ENCODE peak calls at places on chromosomes 2 and 18, in seven cellular contexts. M is upper lobe of right lung, L is heart left ventricle, B is uterus, T is spleen, J is AG04450, Y is tibial nerve. R is an unnamed sample.

GRCh38 chr2:171214093-171214492 is 53.4 kb upstream of the TLK1 start:
- DNase-seq in M (no peak), B (no peak), L (no peak), J (no peak), Y (no peak), T (no peak), R (no peak)

GRCh38 chr2:74863802-74864248 is 29.9 kb downstream of the HK2 start:
- DNase-seq in J (no peak), L (no peak), T (no peak), M (peak; percentile 36), Y (no peak), B (no peak), R (no peak)

GRCh38 chr18:7596133-7596532 is 29.0 kb downstream of the PTPRM start:
- DNase-seq in J (no peak), T (no peak), B (no peak), L (no peak), M (no peak), Y (no peak), R (no peak)

GRCh38 chr18:39599251-39599650 is 2033.7 kb upstream of the CELF4 start:
- DNase-seq in B (no peak), L (no peak), T (no peak), Y (no peak), M (no peak), J (no peak), R (no peak)

GRCh38 chr2:69992310-69993047 is 31.0 kb upstream of the ASPRV1 start:
- DNase-seq in T (peak; percentile 9), L (no peak), Y (no peak), M (no peak), J (no peak), B (no peak), R (no peak)

GRCh38 chr2:128528133-128528532 is 209.5 kb upstream of the HS6ST1 start:
- DNase-seq in L (no peak), Y (no peak), B (no peak), M (no peak), T (no peak), J (no peak), R (no peak)

GRCh38 chr2:97812916-97813315 is 99.5 kb downstream of the ZAP70 start:
- DNase-seq in T (no peak), L (no peak), J (no peak), B (no peak), Y (no peak), M (no peak), R (no peak)

GRCh38 chr18:42514522-42514921 is 559.5 kb downstream of the PIK3C3 start:
- DNase-seq in J (no peak), M (no peak), L (no peak), B (no peak), T (no peak), Y (no peak), R (no peak)

GRCh38 chr2:42813773-42814172 is 21.4 kb upstream of the HAAO start:
- DNase-seq in M (no peak), L (no peak), Y (no peak), J (no peak), B (no peak), T (no peak), R (no peak)

GRCh38 chr2:157793053-157793612 is 83.0 kb downstream of the ACVR1 start:
- DNase-seq in L (no peak), B (no peak), J (no peak), M (no peak), Y (no peak), T (no peak), R (no peak)

GRCh38 chr2:17309741-17310339 is 208.4 kb downstream of the RAD51AP2 start:
- DNase-seq in T (no peak), M (no peak), J (no peak), B (no peak), L (no peak), Y (peak; percentile 18), R (no peak)

GRCh38 chr2:165933211-165933610 is 20.4 kb downstream of the TTC21B start:
- DNase-seq in B (no peak), Y (no peak), M (no peak), T (no peak), L (no peak), J (no peak), R (no peak)

GRCh38 chr2:34229998-34230397 is 630.9 kb upstream of the FAM98A start:
- DNase-seq in B (no peak), M (no peak), Y (no peak), J (no peak), L (no peak), T (no peak), R (no peak)

GRCh38 chr2:203786912-203787311 is 80.5 kb downstream of the CD28 start:
- DNase-seq in L (peak; percentile 36), T (no peak), J (no peak), B (peak; percentile 27), Y (peak; percentile 30), M (no peak), R (no peak)

GRCh38 chr2:237156131-237156856 is 70.6 kb downstream of the COPS8 start:
- DNase-seq in Y (peak; percentile 50), M (no peak), T (peak; percentile 60), J (peak; percentile 60), B (peak; percentile 85), L (peak; percentile 54), R (peak; percentile 74)

GRCh38 chr18:13051950-13052349 is 60.8 kb downstream of the CEP192 start:
- DNase-seq in Y (no peak), T (peak; percentile 83), B (no peak), L (no peak), M (no peak), J (no peak), R (no peak)

GRCh38 chr2:25115902-25116301 is 52.5 kb downstream of the POMC start:
- DNase-seq in B (no peak), J (peak; percentile 23), M (no peak), L (no peak), Y (no peak), T (no peak), R (no peak)

GRCh38 chr2:118846667-118847446 is 591 bp downstream of the EN1 start:
- DNase-seq in J (no peak), B (no peak), L (no peak), T (no peak), Y (no peak), M (no peak), R (no peak)
- H3K27me3 ChIP-seq in J (peaks cover 90% of the 10 kb centered on the region), B (peaks cover 89% of the 10 kb centered on the region), L (peaks cover 91% of the 10 kb centered on the region), T (peaks cover 99% of the 10 kb centered on the region), Y (peaks cover 96% of the 10 kb centered on the region), M (peaks cover 95% of the 10 kb centered on the region), R (peaks cover 100% of the 10 kb centered on the region)

GRCh38 chr2:119823734-119824334 is 64.1 kb downstream of the PTPN4 start:
- DNase-seq in B (no peak), Y (no peak), J (no peak), T (no peak), L (no peak), M (no peak), R (no peak)

GRCh38 chr2:119826370-119826961 is 66.7 kb downstream of the PTPN4 start:
- DNase-seq in J (no peak), T (no peak), Y (no peak), B (no peak), L (no peak), M (no peak), R (no peak)

DNA sequence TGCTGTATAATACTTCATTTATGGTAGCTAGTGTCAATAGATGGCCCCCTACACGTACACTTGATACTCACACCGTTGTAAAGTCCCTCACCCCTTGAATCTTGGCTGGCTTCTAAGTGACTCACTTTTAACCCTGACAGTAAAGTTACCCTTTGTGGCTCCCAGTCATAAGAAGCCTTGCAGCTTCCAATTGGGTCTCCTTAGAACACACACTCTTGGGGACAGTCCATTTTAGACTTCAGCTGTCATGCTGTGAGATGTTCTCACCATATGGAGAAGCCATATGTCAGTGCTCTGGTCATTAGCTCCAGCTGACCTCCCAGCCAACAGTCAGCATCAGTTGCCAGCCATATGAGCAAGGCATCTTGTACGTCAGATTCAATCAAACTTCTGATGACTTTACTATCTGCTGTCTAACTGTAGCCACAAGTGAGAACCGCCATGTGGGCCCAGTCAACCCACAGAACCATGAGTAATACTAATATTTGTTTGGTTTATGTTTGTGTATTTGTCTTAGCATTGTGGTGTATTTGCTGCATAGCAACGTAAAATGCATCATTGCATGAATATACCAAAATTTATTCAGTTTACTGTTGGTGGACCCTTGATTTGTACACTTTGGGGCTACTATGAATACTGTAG is 68.3 kb downstream of the PTPN4 start:
- DNase-seq in J (no peak), Y (no peak), T (no peak), L (no peak), B (no peak), M (no peak), R (no peak)
- TF ChIP-seq CTCF in J (no peak), Y (no peak), T (no peak), L (no peak), B (no peak), M (no peak), R (no peak)

GRCh38 chr18:37361223-37362157 is 204.1 kb downstream of the CELF4 start:
- DNase-seq in T (no peak), J (no peak), Y (no peak), B (no peak), M (peak; percentile 70), L (no peak), R (no peak)
- H3K27me3 ChIP-seq in T (peaks cover 23% of the 10 kb centered on the region), J (peaks cover 19% of the 10 kb centered on the region), Y (no peaks in the 10 kb centered on the region), B (no peaks in the 10 kb centered on the region), M (no peaks in the 10 kb centered on the region), L (no peaks in the 10 kb centered on the region), R (peaks cover 20% of the 10 kb centered on the region)

GRCh38 chr2:105274046-105274445 is 32.5 kb downstream of the GPR45 start:
- DNase-seq in B (no peak), Y (no peak), M (no peak), T (no peak), L (no peak), J (no peak), R (no peak)

GRCh38 chr2:105283532-105283931 is 42.0 kb downstream of the GPR45 start:
- DNase-seq in J (no peak), T (no peak), B (no peak), M (no peak), Y (no peak), L (no peak), R (no peak)

GRCh38 chr2:105280281-105280680 is 38.7 kb downstream of the GPR45 start:
- DNase-seq in B (no peak), J (no peak), T (no peak), M (no peak), L (no peak), Y (no peak), R (no peak)

DNA sequence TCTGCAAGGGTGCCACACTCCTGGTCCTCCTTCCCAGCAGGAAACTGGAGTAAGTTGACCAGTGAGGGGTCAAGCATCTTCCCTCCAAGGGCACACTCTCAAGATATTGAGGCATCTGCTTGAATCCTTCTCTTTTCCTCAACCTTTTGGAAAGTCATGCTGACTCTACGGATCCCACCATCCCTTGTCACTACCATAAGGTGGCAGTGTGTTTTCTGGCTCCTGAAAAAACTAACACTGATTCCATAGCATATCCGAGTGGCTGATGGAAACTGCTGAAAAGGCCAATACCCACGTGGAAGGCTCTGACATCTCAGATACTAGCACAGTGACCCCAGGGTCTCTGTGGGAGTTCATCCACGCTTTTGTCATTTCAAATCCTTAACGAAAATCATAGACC is 37.1 kb downstream of the GPR45 start:
- DNase-seq in T (no peak), B (no peak), M (no peak), L (no peak), Y (no peak), J (no peak), R (no peak)
- TF ChIP-seq CTCF in T (no peak), B (no peak), M (no peak), L (no peak), Y (no peak), J (no peak), R (no peak)

R was measured in left lung.